ENCODE peak calls at places on chromosomes 3 and 15, in four cellular contexts. K is astrocyte, V is HCT116, Z is keratinocyte. D is an unnamed sample.
A peak's percentile ranks its signal among the peaks of the same experiment; 100 is the strongest.

GRCh38 chr15:65980824-65981456 is 111.6 kb downstream of the RAB11A start:
- DNase-seq in K (peak; percentile 70), V (peak; percentile 56), Z (peak; percentile 68), D (peak; percentile 66)

GRCh38 chr3:67655364-67656121 is 1.1 kb upstream of the SUCLG2 start:
- DNase-seq in K (no peak), V (no peak), Z (no peak), D (no peak)

GRCh38 chr3:178634975-178635374 is 98.7 kb downstream of the KCNMB2 start:
- DNase-seq in V (no peak), Z (no peak), K (no peak), D (no peak)

GRCh38 chr3:95280711-95281352 is 1218.0 kb downstream of the NSUN3 start:
- DNase-seq in V (no peak), K (no peak), Z (no peak), D (no peak)

GRCh38 chr3:44915702-44916438 is 41.5 kb downstream of the TGM4 start:
- DNase-seq in K (no peak), Z (no peak), V (no peak), D (peak; percentile 35)

GRCh38 chr3:141610993-141611392 is 124.2 kb downstream of the RASA2 start:
- DNase-seq in K (no peak), Z (no peak), V (no peak), D (no peak)

GRCh38 chr15:40747685-40748631 is 7.1 kb downstream of the RMDN3 start:
- DNase-seq in Z (no peak), K (no peak), V (no peak), D (no peak)

GRCh38 chr15:73335471-73335870 is 33.3 kb downstream of the HCN4 start:
- DNase-seq in K (no peak), V (no peak), Z (no peak), D (no peak)

GRCh38 chr3:195155842-195156241 is 115.1 kb downstream of the XXYLT1 start:
- DNase-seq in K (peak; percentile 76), V (no peak), Z (no peak), D (no peak)

GRCh38 chr3:50224639-50225038 is 11.4 kb upstream of the GNAI2 start:
- DNase-seq in Z (no peak), V (no peak), K (no peak), D (no peak)

GRCh38 chr3:187227658-187228258 is 30.5 kb downstream of the RTP1 start:
- DNase-seq in V (no peak), K (peak; percentile 81), Z (no peak), D (no peak)

GRCh38 chr3:129245141-129245540 is 4.3 kb upstream of the COPG1 start:
- DNase-seq in V (no peak), Z (no peak), K (no peak), D (no peak)

GRCh38 chr3:129252748-129253147 is 3.3 kb downstream of the COPG1 start:
- DNase-seq in Z (no peak), K (no peak), V (no peak), D (no peak)

GRCh38 chr3:129249284-129250065 is at the start of gene COPG1:
- DNase-seq in V (peak; percentile 75), K (peak; percentile 65), Z (peak; percentile 74), D (peak; percentile 95)

GRCh38 chr3:129246636-129247035 is 2.8 kb upstream of the COPG1 start:
- DNase-seq in V (no peak), K (no peak), Z (no peak), D (no peak)

DNA sequence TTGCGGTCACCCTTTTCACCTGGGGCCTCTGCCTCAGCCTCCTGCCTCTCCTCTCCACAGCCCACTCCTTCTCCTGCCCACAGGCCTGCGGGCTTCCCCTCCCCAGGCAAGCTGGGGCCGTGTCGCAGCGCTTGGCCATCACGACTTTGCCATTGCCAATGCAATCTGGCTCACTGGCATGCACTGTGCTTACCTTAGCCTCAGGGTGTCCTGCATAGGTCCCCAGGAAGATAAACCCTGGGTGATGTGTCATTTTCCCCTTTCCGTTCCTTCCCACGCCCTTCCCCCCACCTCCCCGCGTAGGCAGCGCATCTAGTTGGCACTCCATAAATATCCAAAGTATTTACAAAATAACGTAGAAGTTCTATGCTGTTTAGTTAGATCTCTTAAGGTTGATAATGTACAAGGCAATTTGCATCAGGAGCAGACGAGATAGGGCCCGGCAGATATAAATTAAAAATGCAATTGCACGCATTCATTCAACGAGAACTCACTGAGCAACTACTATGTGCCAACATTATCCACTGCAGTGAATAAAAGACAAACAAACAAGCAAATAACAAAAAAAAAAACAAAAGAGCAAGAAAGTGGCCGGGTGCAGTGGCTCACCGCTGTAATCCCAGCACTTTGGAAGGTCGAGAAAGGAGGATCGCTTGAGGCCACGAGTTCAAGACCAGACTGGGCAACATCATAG is 973 bp upstream of the COPG1 start:
- DNase-seq in K (no peak), V (no peak), Z (no peak), D (no peak)
- H3K9ac ChIP-seq in K (peak overlapping the region; percentile 100), V (peak overlapping the region; percentile 93), Z (peak overlapping the region; percentile 99), D (peak overlapping the region; percentile 100)

GRCh38 chr15:62453979-62454378 is 288.9 kb upstream of the C2CD4B start:
- DNase-seq in K (peak; percentile 66), Z (no peak), V (no peak), D (no peak)
- H3K9ac ChIP-seq in K (peak overlapping the region; percentile 57), Z (peak overlapping the region; percentile 34), V (no peak overlapping the region), D (no peak overlapping the region)

GRCh38 chr3:8482960-8483665 is 18.5 kb upstream of the LMCD1 start:
- DNase-seq in K (peak; percentile 98), Z (no peak), V (no peak), D (no peak)
- H3K9ac ChIP-seq in K (peak overlapping the region; percentile 62), Z (no peak overlapping the region), V (no peak overlapping the region), D (peak overlapping the region; percentile 33)

DNA sequence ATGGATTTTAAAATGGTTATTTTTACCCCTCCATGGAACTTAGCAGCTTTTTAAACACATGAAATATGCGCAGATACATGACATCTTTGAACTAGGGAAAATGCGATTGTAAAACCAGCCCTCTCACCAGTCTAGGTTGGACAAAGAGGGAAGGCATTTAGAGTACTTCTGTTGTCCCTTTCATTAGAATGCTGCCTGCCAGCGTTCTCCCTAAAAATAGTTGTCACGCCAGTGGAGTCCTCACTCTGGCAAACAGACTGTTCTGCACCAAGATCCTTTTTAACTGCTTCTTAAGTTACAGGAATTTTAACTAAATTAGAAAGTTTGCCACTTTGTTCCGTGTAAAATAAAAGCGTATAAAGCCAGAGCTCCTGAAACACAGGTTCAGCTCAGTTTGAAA is 295.3 kb downstream of the VPS13C start:
- DNase-seq in K (no peak), Z (no peak), V (no peak), D (no peak)
- H3K9ac ChIP-seq in K (no peak overlapping the region), Z (no peak overlapping the region), V (no peak overlapping the region), D (no peak overlapping the region)

GRCh38 chr15:60076055-60076454 is 71.9 kb downstream of the FOXB1 start:
- DNase-seq in K (no peak), Z (no peak), V (no peak), D (no peak)

GRCh38 chr15:60070838-60071493 is 66.9 kb downstream of the FOXB1 start:
- DNase-seq in V (no peak), Z (peak; percentile 49), K (peak; percentile 89), D (no peak)

GRCh38 chr15:60076582-60077263 is 72.6 kb downstream of the FOXB1 start:
- DNase-seq in Z (no peak), K (no peak), V (no peak), D (no peak)

GRCh38 chr15:60074181-60074885 is 70.2 kb downstream of the FOXB1 start:
- DNase-seq in V (no peak), K (peak; percentile 62), Z (no peak), D (no peak)

GRCh38 chr15:60073441-60073840 is 69.3 kb downstream of the FOXB1 start:
- DNase-seq in K (no peak), Z (no peak), V (no peak), D (no peak)
- H3K9ac ChIP-seq in K (no peak overlapping the region), Z (no peak overlapping the region), V (no peak overlapping the region), D (no peak overlapping the region)

GRCh38 chr3:63523100-63523499 is 129.4 kb upstream of the SNTN start:
- DNase-seq in K (peak; percentile 12), V (peak; percentile 1), Z (no peak), D (peak; percentile 4)

GRCh38 chr3:63532521-63532920 is 120.0 kb upstream of the SNTN start:
- DNase-seq in Z (no peak), K (no peak), V (no peak), D (no peak)

GRCh38 chr3:63528325-63529000 is 124.0 kb upstream of the SNTN start:
- DNase-seq in K (no peak), Z (no peak), V (no peak), D (no peak)
- H3K9ac ChIP-seq in K (no peak overlapping the region), Z (no peak overlapping the region), V (no peak overlapping the region), D (no peak overlapping the region)

GRCh38 chr3:143824675-143825074 is 23.6 kb downstream of the SLC9A9 start:
- DNase-seq in V (no peak), K (no peak), Z (no peak), D (no peak)
- H3K9ac ChIP-seq in V (no peak overlapping the region), K (no peak overlapping the region), Z (no peak overlapping the region), D (no peak overlapping the region)

DNA sequence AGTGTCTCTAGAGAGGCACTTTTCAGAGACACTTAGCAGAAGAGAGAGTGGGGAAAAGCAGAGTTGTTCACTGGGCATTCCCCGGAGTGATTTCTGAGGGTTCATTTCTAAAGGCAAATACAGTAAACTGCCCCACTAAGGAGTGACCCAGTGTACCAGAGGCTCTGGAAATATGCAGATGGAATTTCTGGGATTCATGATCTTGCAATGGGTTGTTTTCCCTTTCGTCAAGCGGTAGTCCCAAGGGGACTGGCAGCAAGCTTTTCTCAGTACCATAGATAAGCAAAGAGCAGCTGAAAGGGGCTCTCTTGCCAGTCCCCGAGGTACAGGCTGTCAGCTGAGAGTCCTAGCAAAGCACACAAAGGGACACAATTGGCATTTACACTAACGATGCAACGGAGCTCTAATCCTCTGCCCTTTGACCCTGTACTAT is 155.6 kb downstream of the SEMA6D start:
- DNase-seq in V (no peak), K (no peak), Z (no peak), D (no peak)
- H3K9ac ChIP-seq in V (no peak overlapping the region), K (no peak overlapping the region), Z (no peak overlapping the region), D (no peak overlapping the region)

GRCh38 chr15:92523176-92523575 is 129.5 kb downstream of the ST8SIA2 start:
- DNase-seq in V (no peak), Z (no peak), K (no peak), D (no peak)

GRCh38 chr15:92524161-92524560 is 130.5 kb downstream of the ST8SIA2 start:
- DNase-seq in V (no peak), Z (no peak), K (no peak), D (no peak)

GRCh38 chr15:92519709-92520108 is 126.0 kb downstream of the ST8SIA2 start:
- DNase-seq in K (peak; percentile 73), V (no peak), Z (no peak), D (no peak)

GRCh38 chr15:92521624-92522008 is 127.9 kb downstream of the ST8SIA2 start:
- DNase-seq in V (peak; percentile 46), K (peak; percentile 79), Z (peak; percentile 5), D (peak; percentile 64)

DNA sequence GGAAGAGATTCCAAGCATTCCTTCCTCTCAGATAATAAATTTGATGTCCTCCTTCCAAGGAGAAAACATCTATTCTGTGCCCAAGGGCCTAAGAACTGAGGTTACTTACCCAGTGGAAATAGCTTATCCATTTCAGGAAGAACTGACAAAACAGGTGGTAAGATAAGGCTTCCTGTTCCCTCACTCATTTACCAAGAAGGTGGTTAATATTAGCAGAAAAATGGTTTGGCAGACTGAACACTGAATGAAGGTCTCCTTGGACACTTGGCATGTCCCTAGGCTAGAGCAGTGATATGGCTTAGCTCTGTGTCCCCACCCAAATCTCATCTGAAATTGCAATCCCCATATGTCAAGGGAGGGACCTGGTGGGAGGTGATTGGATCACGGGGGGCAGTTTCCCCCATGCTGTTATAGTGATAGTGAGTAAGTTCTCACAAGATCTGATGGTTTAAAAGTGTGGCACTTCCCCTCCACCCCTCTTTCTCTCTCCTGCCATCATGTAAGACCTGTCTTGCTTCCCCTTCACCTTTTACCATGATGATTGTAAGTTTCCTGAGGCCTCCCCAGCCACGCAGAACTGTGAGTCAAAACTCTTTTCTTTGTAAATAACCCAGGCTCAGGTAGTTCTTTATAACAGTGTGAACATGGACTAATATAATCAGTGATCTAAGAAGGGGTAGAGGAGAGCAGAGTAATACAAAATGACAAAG is 127.4 kb downstream of the ST8SIA2 start:
- DNase-seq in K (no peak), V (no peak), Z (no peak), D (no peak)
- H3K9ac ChIP-seq in K (no peak overlapping the region), V (no peak overlapping the region), Z (no peak overlapping the region), D (no peak overlapping the region)